ENCODE peak calls at places on chromosome 9, in six cellular contexts. P, N, C, E, Q and B are unnamed samples.

GRCh38 chr9:21294904-21295538 is 10.1 kb downstream of the IFNA5 start:
- DNase-seq in E (no peak), N (peak; percentile 29), C (no peak), Q (no peak), P (no peak), B (no peak)

GRCh38 chr9:16191691-16192402 is 639.0 kb downstream of the CCDC171 start:
- DNase-seq in E (peak; percentile 37), C (no peak), P (no peak), Q (peak; percentile 66), N (peak; percentile 53), B (no peak)

GRCh38 chr9:98256632-98257218 is 1.3 kb upstream of the TBC1D2 start:
- DNase-seq in P (peak; percentile 23), Q (peak; percentile 52), N (peak; percentile 65), C (no peak), E (no peak), B (peak; percentile 13)

GRCh38 chr9:1207681-1208080 is 157.5 kb downstream of the DMRT2 start:
- DNase-seq in N (no peak), C (no peak), Q (no peak), P (no peak), E (no peak), B (no peak)

GRCh38 chr9:7298123-7298522 is 501.5 kb downstream of the DMAC1 start:
- DNase-seq in E (peak; percentile 8), Q (no peak), P (no peak), C (no peak), N (no peak), B (no peak)

GRCh38 chr9:109190151-109190550 is 23.1 kb upstream of the FRRS1L start:
- DNase-seq in P (no peak), Q (no peak), C (no peak), E (no peak), N (no peak), B (no peak)

GRCh38 chr9:132531187-132531586 is 51.2 kb upstream of the BARHL1 start:
- DNase-seq in C (no peak), Q (no peak), E (no peak), N (no peak), P (no peak), B (no peak)

GRCh38 chr9:109590945-109591344 is 92.8 kb upstream of the PTPN3 start:
- DNase-seq in N (no peak), C (no peak), E (no peak), Q (no peak), P (no peak), B (no peak)

GRCh38 chr9:114754574-114754973 is 51.3 kb downstream of the TNFSF15 start:
- DNase-seq in Q (no peak), E (no peak), N (peak; percentile 49), C (no peak), P (no peak), B (no peak)

GRCh38 chr9:27329292-27329691 is 32.3 kb upstream of the EQTN start:
- DNase-seq in E (no peak), C (no peak), P (no peak), Q (no peak), N (no peak), B (no peak)

GRCh38 chr9:134621558-134622110 is 20.0 kb upstream of the COL5A1 start:
- DNase-seq in N (no peak), C (no peak), P (no peak), Q (no peak), E (no peak), B (no peak)

GRCh38 chr9:86469476-86470087 is 115.4 kb upstream of the TUT7 start:
- DNase-seq in P (no peak), Q (no peak), C (no peak), N (no peak), E (no peak), B (no peak)

GRCh38 chr9:132754236-132754635 is 84.0 kb downstream of the GTF3C4 start:
- DNase-seq in Q (no peak), P (no peak), E (no peak), C (no peak), N (no peak), B (no peak)

GRCh38 chr9:113875420-113875916 is 641 bp upstream of the ZNF618 start:
- DNase-seq in N (no peak), E (no peak), Q (no peak), C (no peak), P (no peak), B (no peak)

GRCh38 chr9:129752915-129753724 is at the start of gene PTGES:
- DNase-seq in E (peak; percentile 13), P (peak; percentile 46), N (no peak), C (no peak), Q (peak; percentile 88), B (peak; percentile 18)

GRCh38 chr9:17613723-17614122 is 34.9 kb downstream of the SH3GL2 start:
- DNase-seq in Q (peak; percentile 7), C (no peak), N (no peak), E (no peak), P (no peak), B (no peak)

GRCh38 chr9:115250646-115251045 is 132.7 kb upstream of the TNC start:
- DNase-seq in C (no peak), N (no peak), Q (peak; percentile 98), P (no peak), E (no peak), B (no peak)

GRCh38 chr9:110189001-110189400 is 19.0 kb downstream of the C9orf152 start:
- DNase-seq in Q (no peak), E (no peak), N (peak; percentile 57), P (no peak), C (no peak), B (no peak)

GRCh38 chr9:83219924-83220438 is 157.0 kb upstream of the RASEF start:
- DNase-seq in C (no peak), Q (no peak), E (no peak), P (no peak), N (no peak), B (no peak)

GRCh38 chr9:12680341-12680740 is 12.8 kb upstream of the TYRP1 start:
- DNase-seq in N (no peak), E (no peak), P (no peak), C (no peak), Q (peak; percentile 2), B (no peak)

GRCh38 chr9:128716581-128717254 is 7.2 kb downstream of the ZDHHC12 start:
- DNase-seq in P (no peak), Q (no peak), N (no peak), C (no peak), E (no peak), B (no peak)

GRCh38 chr9:17744786-17745185 is 165.9 kb downstream of the SH3GL2 start:
- DNase-seq in E (no peak), N (peak; percentile 0), Q (peak; percentile 4), P (no peak), C (no peak), B (no peak)

GRCh38 chr9:98488578-98489312 is 220.0 kb downstream of the GABBR2 start:
- DNase-seq in E (no peak), N (no peak), Q (peak; percentile 96), P (no peak), C (no peak), B (no peak)

GRCh38 chr9:133347515-133347984 is 381 bp downstream of the MED22 start:
- DNase-seq in P (no peak), Q (peak; percentile 67), E (no peak), N (peak; percentile 27), C (no peak), B (peak; percentile 55)

GRCh38 chr9:29691145-29691544 is 2117.9 kb upstream of the C9orf72 start:
- DNase-seq in N (no peak), C (no peak), E (no peak), P (no peak), Q (no peak), B (no peak)

GRCh38 chr9:16627967-16628366 is 242.5 kb downstream of the BNC2 start:
- DNase-seq in N (no peak), Q (no peak), C (no peak), E (no peak), P (no peak), B (no peak)

GRCh38 chr9:69671291-69671903 is 774 bp downstream of the APBA1 start:
- DNase-seq in E (no peak), P (no peak), Q (no peak), N (no peak), C (no peak), B (no peak)

GRCh38 chr9:72577212-72577753 is 55.9 kb downstream of the TMC1 start:
- DNase-seq in C (no peak), N (no peak), E (no peak), Q (peak; percentile 85), P (no peak), B (no peak)

GRCh38 chr9:2740616-2741015 is 23.3 kb downstream of the KCNV2 start:
- DNase-seq in Q (no peak), E (no peak), N (no peak), P (no peak), C (no peak), B (no peak)

GRCh38 chr9:126947529-126947928 is 32.9 kb downstream of the RALGPS1 start:
- DNase-seq in C (no peak), E (no peak), Q (peak; percentile 33), N (no peak), P (no peak), B (no peak)

GRCh38 chr9:98333703-98334582 is 78.5 kb upstream of the TBC1D2 start:
- DNase-seq in C (no peak), N (no peak), E (no peak), Q (peak; percentile 93), P (no peak), B (no peak)

GRCh38 chr9:121601234-121601633 is 50.2 kb upstream of the DAB2IP start:
- DNase-seq in N (peak; percentile 34), C (no peak), Q (no peak), P (no peak), E (no peak), B (no peak)

GRCh38 chr9:27212191-27212590 is 84.8 kb downstream of the EQTN start:
- DNase-seq in P (no peak), C (no peak), Q (no peak), N (no peak), E (no peak), B (no peak)

GRCh38 chr9:94865599-94866456 is 139.3 kb downstream of the AOPEP start:
- DNase-seq in E (no peak), C (no peak), N (no peak), P (no peak), Q (no peak), B (no peak)

GRCh38 chr9:135503371-135504261 is 3.1 kb downstream of the MRPS2 start:
- DNase-seq in P (no peak), N (no peak), Q (no peak), E (no peak), C (no peak), B (no peak)

GRCh38 chr9:114223564-114224246 is 68.4 kb downstream of the COL27A1 start:
- DNase-seq in Q (peak; percentile 74), N (no peak), C (no peak), E (no peak), P (no peak), B (no peak)

GRCh38 chr9:78871452-78872331 is 574.8 kb downstream of the PSAT1 start:
- DNase-seq in Q (peak; percentile 79), P (no peak), C (no peak), E (no peak), N (no peak), B (no peak)